ENCODE peak calls at places on chromosomes 12 and 14, in seven cellular contexts. One of them, this sample, is unnamed.

GRCh38 chr14:50772361-50772760 is 58.6 kb downstream of the NIN start:
- DNase-seq in naive thymus-derived CD8-positive, alpha-beta T cell: no peak
- DNase-seq in H7: no peak
- DNase-seq in iPS DF 19.7: no peak
- DNase-seq in uterus: no peak
- DNase-seq in stimulated activated CD8-positive, alpha-beta memory T cell treated with anti-CD3 and anti-CD28 coated beads, Interleukin-15, amount 100 ng/mL, for 1 hour: no peak
- DNase-seq in SW 1271: no peak
- DNase-seq in this sample: no peak

GRCh38 chr12:14984036-14984435 is 11.2 kb downstream of the PDE6H start:
- DNase-seq in naive thymus-derived CD8-positive, alpha-beta T cell: no peak
- DNase-seq in H7: no peak
- DNase-seq in iPS DF 19.7: no peak
- DNase-seq in uterus: no peak
- DNase-seq in stimulated activated CD8-positive, alpha-beta memory T cell treated with anti-CD3 and anti-CD28 coated beads, Interleukin-15, amount 100 ng/mL, for 1 hour: no peak
- DNase-seq in SW 1271: no peak
- DNase-seq in this sample: no peak

GRCh38 chr14:44963775-44964380 is 1.9 kb downstream of the TOGARAM1 start:
- DNase-seq in naive thymus-derived CD8-positive, alpha-beta T cell: no peak
- DNase-seq in H7: no peak
- DNase-seq in iPS DF 19.7: no peak
- DNase-seq in uterus: no peak
- DNase-seq in stimulated activated CD8-positive, alpha-beta memory T cell treated with anti-CD3 and anti-CD28 coated beads, Interleukin-15, amount 100 ng/mL, for 1 hour: no peak
- DNase-seq in SW 1271: peak; percentile 33
- DNase-seq in this sample: peak; percentile 75

GRCh38 chr12:65630555-65630954 is 193.7 kb upstream of the HMGA2 start:
- DNase-seq in naive thymus-derived CD8-positive, alpha-beta T cell: no peak
- DNase-seq in H7: no peak
- DNase-seq in iPS DF 19.7: no peak
- DNase-seq in uterus: no peak
- DNase-seq in stimulated activated CD8-positive, alpha-beta memory T cell treated with anti-CD3 and anti-CD28 coated beads, Interleukin-15, amount 100 ng/mL, for 1 hour: no peak
- DNase-seq in SW 1271: no peak
- DNase-seq in this sample: no peak

GRCh38 chr12:49843871-49844437 is 1.0 kb upstream of the BCDIN3D start:
- DNase-seq in naive thymus-derived CD8-positive, alpha-beta T cell: no peak
- DNase-seq in H7: no peak
- DNase-seq in iPS DF 19.7: no peak
- DNase-seq in uterus: no peak
- DNase-seq in stimulated activated CD8-positive, alpha-beta memory T cell treated with anti-CD3 and anti-CD28 coated beads, Interleukin-15, amount 100 ng/mL, for 1 hour: no peak
- DNase-seq in SW 1271: no peak
- DNase-seq in this sample: no peak

GRCh38 chr14:68466491-68466977 is 326.3 kb downstream of the ZFP36L1 start:
- DNase-seq in naive thymus-derived CD8-positive, alpha-beta T cell: no peak
- DNase-seq in H7: no peak
- DNase-seq in iPS DF 19.7: no peak
- DNase-seq in uterus: no peak
- DNase-seq in stimulated activated CD8-positive, alpha-beta memory T cell treated with anti-CD3 and anti-CD28 coated beads, Interleukin-15, amount 100 ng/mL, for 1 hour: no peak
- DNase-seq in SW 1271: peak; percentile 62
- DNase-seq in this sample: peak; percentile 83

GRCh38 chr14:78202976-78203375 is 32.8 kb downstream of the NRXN3 start:
- DNase-seq in naive thymus-derived CD8-positive, alpha-beta T cell: no peak
- DNase-seq in H7: no peak
- DNase-seq in iPS DF 19.7: no peak
- DNase-seq in uterus: no peak
- DNase-seq in stimulated activated CD8-positive, alpha-beta memory T cell treated with anti-CD3 and anti-CD28 coated beads, Interleukin-15, amount 100 ng/mL, for 1 hour: no peak
- DNase-seq in SW 1271: no peak
- DNase-seq in this sample: no peak

GRCh38 chr14:93090826-93091583 is 24.7 kb downstream of the ITPK1 start:
- DNase-seq in naive thymus-derived CD8-positive, alpha-beta T cell: no peak
- DNase-seq in H7: peak; percentile 64
- DNase-seq in iPS DF 19.7: no peak
- DNase-seq in uterus: no peak
- DNase-seq in stimulated activated CD8-positive, alpha-beta memory T cell treated with anti-CD3 and anti-CD28 coated beads, Interleukin-15, amount 100 ng/mL, for 1 hour: no peak
- DNase-seq in SW 1271: no peak
- DNase-seq in this sample: no peak

GRCh38 chr14:75295061-75295461 is 16.4 kb downstream of the FOS start:
- DNase-seq in naive thymus-derived CD8-positive, alpha-beta T cell: no peak
- DNase-seq in H7: peak; percentile 80
- DNase-seq in iPS DF 19.7: no peak
- DNase-seq in uterus: peak; percentile 61
- DNase-seq in stimulated activated CD8-positive, alpha-beta memory T cell treated with anti-CD3 and anti-CD28 coated beads, Interleukin-15, amount 100 ng/mL, for 1 hour: no peak
- DNase-seq in SW 1271: peak; percentile 66
- DNase-seq in this sample: peak; percentile 90

GRCh38 chr12:101939306-101939705 is 61.9 kb downstream of the DRAM1 start:
- DNase-seq in naive thymus-derived CD8-positive, alpha-beta T cell: no peak
- DNase-seq in H7: no peak
- DNase-seq in iPS DF 19.7: no peak
- DNase-seq in uterus: peak; percentile 57
- DNase-seq in stimulated activated CD8-positive, alpha-beta memory T cell treated with anti-CD3 and anti-CD28 coated beads, Interleukin-15, amount 100 ng/mL, for 1 hour: no peak
- DNase-seq in SW 1271: no peak
- DNase-seq in this sample: no peak

GRCh38 chr14:62439210-62439609 is 606.0 kb downstream of the KCNH5 start:
- DNase-seq in naive thymus-derived CD8-positive, alpha-beta T cell: no peak
- DNase-seq in H7: no peak
- DNase-seq in iPS DF 19.7: no peak
- DNase-seq in uterus: no peak
- DNase-seq in stimulated activated CD8-positive, alpha-beta memory T cell treated with anti-CD3 and anti-CD28 coated beads, Interleukin-15, amount 100 ng/mL, for 1 hour: no peak
- DNase-seq in SW 1271: no peak
- DNase-seq in this sample: no peak

GRCh38 chr12:14773685-14774073 is 29.6 kb downstream of the WBP11 start:
- DNase-seq in naive thymus-derived CD8-positive, alpha-beta T cell: no peak
- DNase-seq in H7: peak; percentile 27
- DNase-seq in iPS DF 19.7: no peak
- DNase-seq in uterus: no peak
- DNase-seq in stimulated activated CD8-positive, alpha-beta memory T cell treated with anti-CD3 and anti-CD28 coated beads, Interleukin-15, amount 100 ng/mL, for 1 hour: no peak
- DNase-seq in SW 1271: no peak
- DNase-seq in this sample: no peak

GRCh38 chr12:113086249-113087164 is 30.0 kb downstream of the DTX1 start:
- DNase-seq in naive thymus-derived CD8-positive, alpha-beta T cell: no peak
- DNase-seq in H7: peak; percentile 76
- DNase-seq in iPS DF 19.7: no peak
- DNase-seq in uterus: no peak
- DNase-seq in stimulated activated CD8-positive, alpha-beta memory T cell treated with anti-CD3 and anti-CD28 coated beads, Interleukin-15, amount 100 ng/mL, for 1 hour: no peak
- DNase-seq in SW 1271: no peak
- DNase-seq in this sample: no peak

GRCh38 chr12:7156259-7157197 is 26.4 kb downstream of the CLSTN3 start:
- DNase-seq in naive thymus-derived CD8-positive, alpha-beta T cell: no peak
- DNase-seq in H7: peak; percentile 33
- DNase-seq in iPS DF 19.7: no peak
- DNase-seq in uterus: no peak
- DNase-seq in stimulated activated CD8-positive, alpha-beta memory T cell treated with anti-CD3 and anti-CD28 coated beads, Interleukin-15, amount 100 ng/mL, for 1 hour: no peak
- DNase-seq in SW 1271: no peak
- DNase-seq in this sample: no peak

GRCh38 chr14:76644875-76645518 is 116.3 kb upstream of the VASH1 start:
- DNase-seq in naive thymus-derived CD8-positive, alpha-beta T cell: no peak
- DNase-seq in H7: peak; percentile 71
- DNase-seq in iPS DF 19.7: no peak
- DNase-seq in uterus: no peak
- DNase-seq in stimulated activated CD8-positive, alpha-beta memory T cell treated with anti-CD3 and anti-CD28 coated beads, Interleukin-15, amount 100 ng/mL, for 1 hour: no peak
- DNase-seq in SW 1271: peak; percentile 31
- DNase-seq in this sample: peak; percentile 40

GRCh38 chr14:99633913-99634312 is 11.0 kb upstream of the HHIPL1 start:
- DNase-seq in naive thymus-derived CD8-positive, alpha-beta T cell: no peak
- DNase-seq in H7: no peak
- DNase-seq in iPS DF 19.7: no peak
- DNase-seq in uterus: no peak
- DNase-seq in stimulated activated CD8-positive, alpha-beta memory T cell treated with anti-CD3 and anti-CD28 coated beads, Interleukin-15, amount 100 ng/mL, for 1 hour: no peak
- DNase-seq in SW 1271: no peak
- DNase-seq in this sample: no peak

GRCh38 chr12:105427883-105428282 is 97.4 kb downstream of the C12orf75 start:
- DNase-seq in naive thymus-derived CD8-positive, alpha-beta T cell: no peak
- DNase-seq in H7: peak; percentile 33
- DNase-seq in iPS DF 19.7: no peak
- DNase-seq in uterus: no peak
- DNase-seq in stimulated activated CD8-positive, alpha-beta memory T cell treated with anti-CD3 and anti-CD28 coated beads, Interleukin-15, amount 100 ng/mL, for 1 hour: no peak
- DNase-seq in SW 1271: peak; percentile 2
- DNase-seq in this sample: peak; percentile 23

GRCh38 chr12:127594351-127594970 is 672.5 kb upstream of the TMEM132C start:
- DNase-seq in naive thymus-derived CD8-positive, alpha-beta T cell: no peak
- DNase-seq in H7: peak; percentile 7
- DNase-seq in iPS DF 19.7: peak; percentile 69
- DNase-seq in uterus: no peak
- DNase-seq in stimulated activated CD8-positive, alpha-beta memory T cell treated with anti-CD3 and anti-CD28 coated beads, Interleukin-15, amount 100 ng/mL, for 1 hour: no peak
- DNase-seq in SW 1271: no peak
- DNase-seq in this sample: no peak

GRCh38 chr12:40580346-40580745 is 111.9 kb upstream of the CNTN1 start:
- DNase-seq in naive thymus-derived CD8-positive, alpha-beta T cell: no peak
- DNase-seq in H7: no peak
- DNase-seq in iPS DF 19.7: no peak
- DNase-seq in uterus: no peak
- DNase-seq in stimulated activated CD8-positive, alpha-beta memory T cell treated with anti-CD3 and anti-CD28 coated beads, Interleukin-15, amount 100 ng/mL, for 1 hour: no peak
- DNase-seq in SW 1271: no peak
- DNase-seq in this sample: no peak

GRCh38 chr12:124869011-124869665 is 5.5 kb upstream of the SCARB1 start:
- DNase-seq in naive thymus-derived CD8-positive, alpha-beta T cell: no peak
- DNase-seq in H7: peak; percentile 79
- DNase-seq in iPS DF 19.7: no peak
- DNase-seq in uterus: no peak
- DNase-seq in stimulated activated CD8-positive, alpha-beta memory T cell treated with anti-CD3 and anti-CD28 coated beads, Interleukin-15, amount 100 ng/mL, for 1 hour: no peak
- DNase-seq in SW 1271: no peak
- DNase-seq in this sample: no peak

GRCh38 chr14:99931308-99931707 is 133.9 kb upstream of the EVL start:
- DNase-seq in naive thymus-derived CD8-positive, alpha-beta T cell: no peak
- DNase-seq in H7: no peak
- DNase-seq in iPS DF 19.7: no peak
- DNase-seq in uterus: no peak
- DNase-seq in stimulated activated CD8-positive, alpha-beta memory T cell treated with anti-CD3 and anti-CD28 coated beads, Interleukin-15, amount 100 ng/mL, for 1 hour: no peak
- DNase-seq in SW 1271: no peak
- DNase-seq in this sample: no peak

GRCh38 chr12:10097521-10097920 is 1.3 kb downstream of the CLEC1A start:
- DNase-seq in naive thymus-derived CD8-positive, alpha-beta T cell: no peak
- DNase-seq in H7: no peak
- DNase-seq in iPS DF 19.7: no peak
- DNase-seq in uterus: no peak
- DNase-seq in stimulated activated CD8-positive, alpha-beta memory T cell treated with anti-CD3 and anti-CD28 coated beads, Interleukin-15, amount 100 ng/mL, for 1 hour: no peak
- DNase-seq in SW 1271: no peak
- DNase-seq in this sample: no peak

GRCh38 chr12:105189293-105189692 is 46.7 kb downstream of the APPL2 start:
- DNase-seq in naive thymus-derived CD8-positive, alpha-beta T cell: no peak
- DNase-seq in H7: no peak
- DNase-seq in iPS DF 19.7: no peak
- DNase-seq in uterus: no peak
- DNase-seq in stimulated activated CD8-positive, alpha-beta memory T cell treated with anti-CD3 and anti-CD28 coated beads, Interleukin-15, amount 100 ng/mL, for 1 hour: no peak
- DNase-seq in SW 1271: no peak
- DNase-seq in this sample: no peak

GRCh38 chr14:105581551-105582341 is 55.4 kb downstream of the TMEM121 start:
- DNase-seq in naive thymus-derived CD8-positive, alpha-beta T cell: no peak
- DNase-seq in H7: peak; percentile 46
- DNase-seq in iPS DF 19.7: no peak
- DNase-seq in uterus: no peak
- DNase-seq in stimulated activated CD8-positive, alpha-beta memory T cell treated with anti-CD3 and anti-CD28 coated beads, Interleukin-15, amount 100 ng/mL, for 1 hour: no peak
- DNase-seq in SW 1271: no peak
- DNase-seq in this sample: no peak

GRCh38 chr14:68820999-68821683 is 28.3 kb upstream of the ZFP36L1 start:
- DNase-seq in naive thymus-derived CD8-positive, alpha-beta T cell: no peak
- DNase-seq in H7: peak; percentile 57
- DNase-seq in iPS DF 19.7: no peak
- DNase-seq in uterus: peak; percentile 23
- DNase-seq in stimulated activated CD8-positive, alpha-beta memory T cell treated with anti-CD3 and anti-CD28 coated beads, Interleukin-15, amount 100 ng/mL, for 1 hour: no peak
- DNase-seq in SW 1271: no peak
- DNase-seq in this sample: no peak

GRCh38 chr14:76844223-76844622 is 18.0 kb downstream of the LRRC74A start:
- DNase-seq in naive thymus-derived CD8-positive, alpha-beta T cell: peak; percentile 41
- DNase-seq in H7: peak; percentile 63
- DNase-seq in iPS DF 19.7: no peak
- DNase-seq in uterus: peak; percentile 75
- DNase-seq in stimulated activated CD8-positive, alpha-beta memory T cell treated with anti-CD3 and anti-CD28 coated beads, Interleukin-15, amount 100 ng/mL, for 1 hour: peak; percentile 21
- DNase-seq in SW 1271: no peak
- DNase-seq in this sample: peak; percentile 70

GRCh38 chr12:71955946-71956345 is 17.3 kb downstream of the TPH2 start:
- DNase-seq in naive thymus-derived CD8-positive, alpha-beta T cell: no peak
- DNase-seq in H7: no peak
- DNase-seq in iPS DF 19.7: no peak
- DNase-seq in uterus: no peak
- DNase-seq in stimulated activated CD8-positive, alpha-beta memory T cell treated with anti-CD3 and anti-CD28 coated beads, Interleukin-15, amount 100 ng/mL, for 1 hour: no peak
- DNase-seq in SW 1271: no peak
- DNase-seq in this sample: peak; percentile 36

GRCh38 chr12:62802981-62803380 is 132.0 kb downstream of the PPM1H start:
- DNase-seq in naive thymus-derived CD8-positive, alpha-beta T cell: no peak
- DNase-seq in H7: peak; percentile 40
- DNase-seq in iPS DF 19.7: no peak
- DNase-seq in uterus: no peak
- DNase-seq in stimulated activated CD8-positive, alpha-beta memory T cell treated with anti-CD3 and anti-CD28 coated beads, Interleukin-15, amount 100 ng/mL, for 1 hour: no peak
- DNase-seq in SW 1271: no peak
- DNase-seq in this sample: no peak

GRCh38 chr12:94123127-94123526 is 25.2 kb upstream of the PLXNC1 start:
- DNase-seq in naive thymus-derived CD8-positive, alpha-beta T cell: no peak
- DNase-seq in H7: no peak
- DNase-seq in iPS DF 19.7: no peak
- DNase-seq in uterus: no peak
- DNase-seq in stimulated activated CD8-positive, alpha-beta memory T cell treated with anti-CD3 and anti-CD28 coated beads, Interleukin-15, amount 100 ng/mL, for 1 hour: no peak
- DNase-seq in SW 1271: no peak
- DNase-seq in this sample: no peak

GRCh38 chr12:119780786-119781434 is 96.2 kb downstream of the CIT start:
- DNase-seq in naive thymus-derived CD8-positive, alpha-beta T cell: no peak
- DNase-seq in H7: peak; percentile 71
- DNase-seq in iPS DF 19.7: no peak
- DNase-seq in uterus: peak; percentile 23
- DNase-seq in stimulated activated CD8-positive, alpha-beta memory T cell treated with anti-CD3 and anti-CD28 coated beads, Interleukin-15, amount 100 ng/mL, for 1 hour: no peak
- DNase-seq in SW 1271: peak; percentile 67
- DNase-seq in this sample: peak; percentile 38

This sample was measured in RKO.